ENCODE peak calls at places on chromosomes 5 and 9, in ten cellular contexts. Q is A673; P is suprapubic skin; F is naive thymus-derived CD4-positive, alpha-beta T cell; V is cardiac muscle cell; A is mammary epithelial cell; O is ovary; T is fibroblast of lung; D is astrocyte; G is iPS DF 6.9. S is an unnamed sample. For H3K36me3 and H3K4me1, the result is how much of the 10 kb centered on the place peaks cover.

GRCh38 chr5:55176176-55176818 is 3.3 kb upstream of the CDC20B start:
- DNase-seq in F (no peak), A (peak), P (no peak), G (no peak), Q (peak), O (peak), D (no peak), V (peak), T (no peak), S (no peak)

GRCh38 chr9:34493972-34494535 is 28.7 kb downstream of the ENHO start:
- DNase-seq in Q (peak), P (no peak), D (peak), T (peak), A (peak), F (no peak), G (no peak), O (peak), V (peak), S (no peak)

GRCh38 chr5:126918624-126918957 is 111.8 kb downstream of the MARCHF3 start:
- DNase-seq in A (no peak), F (no peak), O (no peak), G (no peak), P (no peak), V (no peak), T (peak), D (no peak), Q (no peak), S (no peak)

GRCh38 chr9:106149956-106150355 is 455.6 kb downstream of the TMEM38B start:
- DNase-seq in G (no peak), V (no peak), D (no peak), O (no peak), Q (no peak), T (no peak), F (no peak), A (no peak), P (no peak), S (no peak)

GRCh38 chr5:4766101-4766500 is 374.0 kb upstream of the ADAMTS16 start:
- DNase-seq in V (peak), F (no peak), T (no peak), O (no peak), P (no peak), G (no peak), A (no peak), D (no peak), Q (no peak), S (no peak)

GRCh38 chr5:88833371-88834107 is 49.4 kb downstream of the MEF2C start:
- DNase-seq in V (peak), F (peak), G (no peak), T (peak), A (no peak), P (no peak), D (peak), Q (no peak), O (peak), S (peak)

GRCh38 chr5:82104872-82105271 is 133.0 kb downstream of the ATG10 start:
- DNase-seq in F (peak), Q (no peak), T (no peak), G (no peak), V (no peak), O (no peak), A (no peak), D (no peak), P (no peak), S (peak)

GRCh38 chr9:113519401-113520108 is 56.0 kb downstream of the RGS3 start:
- DNase-seq in O (no peak), P (no peak), G (no peak), F (no peak), Q (no peak), D (peak), T (peak), A (peak), V (no peak), S (no peak)

GRCh38 chr5:142753114-142753764 is 16.9 kb upstream of the ARHGAP26 start:
- DNase-seq in T (peak), P (peak), F (no peak), O (peak), A (peak), Q (no peak), G (no peak), V (peak), D (no peak), S (no peak)

GRCh38 chr9:77616191-77616590 is 31.9 kb downstream of the GNA14 start:
- DNase-seq in Q (peak), V (no peak), P (no peak), T (no peak), G (no peak), A (peak), O (no peak), F (no peak), D (no peak), S (no peak)

GRCh38 chr5:67192719-67193464 is 3.7 kb downstream of the CD180 start:
- DNase-seq in A (no peak), P (no peak), F (no peak), V (no peak), T (peak), D (peak), G (no peak), O (no peak), Q (no peak), S (no peak)

GRCh38 chr9:6630502-6631206 is 14.9 kb downstream of the GLDC start:
- DNase-seq in O (no peak), A (no peak), F (no peak), D (no peak), T (no peak), Q (no peak), G (no peak), V (no peak), P (no peak), S (no peak)

GRCh38 chr9:79917417-79917816 is 345.7 kb downstream of the TLE4 start:
- DNase-seq in G (no peak), A (no peak), P (no peak), Q (no peak), F (no peak), O (no peak), D (no peak), V (no peak), T (no peak), S (no peak)

GRCh38 chr9:110942522-110942921 is 95.7 kb downstream of the LPAR1 start:
- DNase-seq in F (no peak), P (no peak), A (no peak), Q (no peak), T (peak), G (no peak), V (peak), O (no peak), D (peak), S (no peak)

GRCh38 chr5:168881427-168882149 is 302.4 kb upstream of the PANK3 start:
- DNase-seq in O (no peak), Q (peak), P (no peak), G (peak), F (no peak), D (no peak), T (no peak), A (no peak), V (no peak), S (no peak)

GRCh38 chr9:12773562-12773961 is 1.3 kb upstream of the LURAP1L start:
- DNase-seq in V (peak), A (no peak), T (no peak), F (no peak), P (no peak), D (no peak), Q (no peak), O (no peak), G (no peak), S (no peak)

GRCh38 chr9:12775373-12775962 is 648 bp downstream of the LURAP1L start:
- DNase-seq in A (no peak), V (no peak), F (no peak), O (peak), T (peak), P (no peak), G (no peak), D (no peak), Q (peak), S (no peak)

GRCh38 chr9:12776775-12777055 is 1.9 kb downstream of the LURAP1L start:
- DNase-seq in F (no peak), A (no peak), Q (no peak), T (peak), P (no peak), V (peak), G (no peak), D (peak), O (no peak), S (no peak)

GRCh38 chr9:12775963-12776774 is 1.3 kb downstream of the LURAP1L start:
- DNase-seq in V (peak), T (peak), P (peak), D (peak), O (peak), F (no peak), G (no peak), Q (peak), A (peak), S (no peak)

DNA sequence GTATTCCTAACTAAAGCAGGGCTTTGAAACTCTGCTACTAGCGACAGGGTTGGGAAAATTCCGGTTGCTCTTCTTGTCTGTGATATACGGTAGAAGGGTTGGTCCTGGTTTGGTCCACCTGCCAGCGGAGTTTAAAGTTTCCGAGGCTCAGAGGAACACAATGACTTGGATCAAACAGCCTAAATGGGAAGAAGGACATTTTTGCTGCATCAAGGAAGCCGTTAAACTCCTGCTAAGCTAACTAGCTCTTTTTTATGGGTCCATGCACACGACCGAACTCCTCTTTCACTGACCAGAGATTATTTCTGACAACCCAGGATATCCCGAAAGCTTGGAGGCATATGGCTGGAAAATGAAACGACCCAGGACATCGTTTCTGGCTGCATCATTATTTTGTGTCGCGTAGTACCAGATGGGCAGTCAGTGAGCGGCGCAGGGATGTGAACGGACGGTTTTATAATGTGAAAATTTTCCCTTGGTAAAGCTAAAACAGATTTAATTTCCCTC is at the start of gene LURAP1L:
- DNase-seq in V (peak), D (peak), P (no peak), Q (peak), A (peak), T (peak), O (no peak), F (no peak), G (no peak), S (no peak)
- H3K4me3 ChIP-seq in V (peak), D (peak), P (peak), Q (peak), A (peak), T (peak), O (peak), F (no peak), G (peak), S (no peak)

GRCh38 chr9:95610006-95610785 is 93.4 kb upstream of the PTCH1 start:
- DNase-seq in P (peak), G (no peak), Q (no peak), O (no peak), A (no peak), T (no peak), V (no peak), F (no peak), D (no peak), S (no peak)

GRCh38 chr9:95606951-95607350 is 90.2 kb upstream of the PTCH1 start:
- DNase-seq in P (peak), Q (no peak), D (no peak), T (no peak), F (no peak), A (no peak), V (no peak), O (no peak), G (no peak), S (no peak)

GRCh38 chr9:95605826-95606555 is 89.2 kb upstream of the PTCH1 start:
- DNase-seq in O (no peak), D (no peak), V (no peak), A (no peak), P (peak), F (no peak), Q (peak), T (peak), G (no peak), S (no peak)

GRCh38 chr9:95611354-95611753 is 94.6 kb upstream of the PTCH1 start:
- DNase-seq in V (no peak), O (no peak), D (no peak), F (no peak), P (peak), G (no peak), Q (no peak), T (no peak), A (no peak), S (no peak)

GRCh38 chr9:95609426-95609825 is 92.7 kb upstream of the PTCH1 start:
- DNase-seq in A (no peak), D (no peak), P (peak), G (no peak), Q (no peak), V (no peak), F (no peak), O (no peak), T (no peak), S (no peak)
- H3K36me3 ChIP-seq in A (under half), D (under half), P (under half), G (under half), Q (under half), V (under half), F (under half), O (under half), T (under half), S (under half)

GRCh38 chr9:94921656-94922055 is 195.2 kb downstream of the AOPEP start:
- DNase-seq in P (no peak), O (no peak), G (no peak), A (no peak), F (no peak), Q (no peak), D (no peak), V (no peak), T (no peak), S (no peak)
- H3K4me1 ChIP-seq in P (half or more), O (under half), G (under half), A (half or more), F (under half), Q (under half), D (under half), V (half or more), T (under half), S (under half)

DNA sequence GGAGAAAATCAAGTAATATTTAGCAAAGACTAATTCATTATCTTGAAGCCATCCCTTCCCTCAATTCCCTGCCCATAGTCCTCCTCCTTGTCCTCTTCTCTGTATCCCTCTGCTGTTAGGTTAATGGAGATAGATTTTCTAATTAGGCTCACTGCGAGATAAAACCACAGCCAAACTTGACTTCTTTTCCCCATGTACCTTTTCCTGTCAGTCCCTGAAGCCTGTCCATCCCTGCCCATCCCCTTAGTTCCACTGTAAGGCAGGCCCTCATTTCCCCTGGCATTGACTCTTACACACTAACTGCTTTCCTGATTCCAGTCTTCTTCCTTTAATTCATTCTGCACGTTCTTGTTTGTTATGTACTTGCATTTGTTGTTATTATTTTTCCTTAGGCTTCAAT is 1.2 kb downstream of the TLR4 start:
- DNase-seq in A (no peak), V (no peak), O (no peak), Q (no peak), T (no peak), P (no peak), G (no peak), D (no peak), F (no peak), S (no peak)
- H3K4me3 ChIP-seq in A (no peak), V (no peak), O (no peak), Q (no peak), T (no peak), P (peak), G (no peak), D (peak), F (no peak), S (no peak)

GRCh38 chr9:127966416-127967150 is 14.2 kb downstream of the EEIG1 start:
- DNase-seq in A (no peak), T (no peak), F (no peak), Q (peak), P (no peak), V (no peak), O (no peak), G (no peak), D (no peak), S (no peak)

GRCh38 chr9:127965953-127966352 is 14.8 kb downstream of the EEIG1 start:
- DNase-seq in F (no peak), T (no peak), O (no peak), V (no peak), P (no peak), D (peak), A (no peak), Q (no peak), G (no peak), S (no peak)

GRCh38 chr9:127968717-127969383 is 11.9 kb downstream of the EEIG1 start:
- DNase-seq in P (no peak), G (no peak), F (no peak), T (peak), Q (no peak), D (peak), O (no peak), V (peak), A (peak), S (no peak)

GRCh38 chr9:127967151-127967809 is 13.5 kb downstream of the EEIG1 start:
- DNase-seq in V (no peak), F (no peak), Q (no peak), O (no peak), D (no peak), G (no peak), T (no peak), A (no peak), P (no peak), S (no peak)

DNA sequence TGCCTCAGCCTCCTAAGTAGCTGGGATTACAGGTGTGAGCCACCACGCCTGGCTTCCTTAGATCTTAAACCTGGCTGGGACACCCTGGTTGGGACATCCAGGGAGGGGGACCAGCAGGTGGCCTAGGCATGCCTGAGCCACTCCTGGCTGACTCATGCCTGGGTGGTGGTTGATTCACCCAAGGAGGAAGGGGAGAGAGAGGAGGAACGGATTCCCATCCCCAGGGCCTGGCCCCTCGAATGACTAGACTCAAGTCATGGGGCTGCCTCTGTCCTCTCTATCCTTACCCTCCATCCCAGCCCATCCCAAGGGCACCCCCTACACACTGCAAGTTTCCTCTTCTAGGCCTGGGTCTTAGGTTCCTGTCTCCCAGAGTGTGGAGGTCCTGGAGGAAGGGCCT is 12.7 kb downstream of the EEIG1 start:
- DNase-seq in G (no peak), D (peak), P (no peak), A (peak), T (peak), Q (no peak), F (no peak), V (no peak), O (no peak), S (no peak)
- H3K36me3 ChIP-seq in G (under half), D (under half), P (under half), A (under half), T (under half), Q (under half), F (under half), V (under half), O (under half), S (under half)

DNA sequence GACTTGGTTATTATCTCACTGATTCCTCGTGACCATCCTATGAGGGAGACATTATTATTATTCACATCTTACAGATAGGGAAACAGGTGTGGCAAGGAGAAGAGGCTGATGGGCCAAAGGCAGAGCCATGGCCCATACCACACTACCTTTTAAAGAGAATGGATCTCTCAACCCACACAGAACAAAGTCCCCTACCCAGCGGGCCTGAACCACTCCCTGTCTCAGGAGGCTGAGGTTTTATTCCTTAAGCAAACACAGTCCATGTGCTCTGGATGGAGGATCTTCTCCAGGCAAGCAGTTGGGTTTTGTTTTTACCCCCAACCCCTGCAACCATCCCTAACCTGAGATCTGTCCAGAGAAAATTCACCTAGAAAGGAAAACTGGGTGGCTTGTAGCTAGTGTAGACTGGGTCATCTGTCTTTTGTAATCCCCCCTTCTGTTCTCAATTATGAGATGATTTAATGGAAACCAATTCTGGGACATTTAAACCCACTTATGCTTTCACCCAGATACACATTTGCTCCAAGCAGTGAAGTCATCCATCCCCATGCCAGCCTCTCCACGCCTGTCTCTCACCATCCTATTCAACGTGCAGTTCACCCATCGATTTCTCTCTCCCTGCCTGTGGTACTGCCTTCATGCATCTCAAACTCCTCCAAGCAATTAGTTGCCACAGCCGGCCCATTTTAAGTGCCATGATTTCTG is 2.0 kb downstream of the PHF19 start:
- DNase-seq in G (no peak), P (no peak), Q (no peak), F (peak), A (no peak), D (no peak), V (no peak), T (no peak), O (no peak), S (no peak)
- H3K4me1 ChIP-seq in G (under half), P (under half), Q (under half), F (under half), A (under half), D (under half), V (under half), T (under half), O (under half), S (under half)